ENCODE peak calls at places on chromosomes 6 and 20, in five cellular contexts. U, P, T, I and C are unnamed samples.

GRCh38 chr6:37029249-37029959 is 23.9 kb downstream of the FGD2 start:
- DNase-seq in U (no peak), P (no peak), T (peak; percentile 82), I (no peak), C (peak; percentile 61)

GRCh38 chr20:38426006-38426405 is 9.1 kb downstream of the SNHG17 start:
- DNase-seq in U (no peak), P (no peak), T (no peak), I (no peak), C (no peak)

GRCh38 chr20:48773837-48774418 is 53.9 kb downstream of the PREX1 start:
- DNase-seq in U (no peak), P (no peak), T (no peak), I (no peak), C (peak; percentile 47)

GRCh38 chr6:148836751-148837150 is 89.9 kb downstream of the UST start:
- DNase-seq in U (no peak), P (no peak), T (no peak), I (no peak), C (no peak)

GRCh38 chr20:58993332-58994248 is 12.5 kb downstream of the NELFCD start:
- DNase-seq in U (no peak), P (no peak), T (peak; percentile 29), I (no peak), C (no peak)

GRCh38 chr6:12137480-12137879 is 125.4 kb downstream of the HIVEP1 start:
- DNase-seq in U (no peak), P (no peak), T (no peak), I (no peak), C (no peak)

GRCh38 chr20:2301164-2301622 is 5.4 kb downstream of the TGM3 start:
- DNase-seq in U (no peak), P (no peak), T (no peak), I (peak; percentile 64), C (no peak)

GRCh38 chr6:72748759-72749158 is 126.9 kb downstream of the KCNQ5 start:
- DNase-seq in U (no peak), P (no peak), T (no peak), I (no peak), C (no peak)

GRCh38 chr6:100376103-100376502 is 88.6 kb downstream of the SIM1 start:
- DNase-seq in U (no peak), P (no peak), T (no peak), I (no peak), C (no peak)